ENCODE peak calls at places on chromosomes 16 and 17, in five cellular contexts. One of them, this sample, is unnamed.

GRCh38 chr17:12995896-12996295 is 21.9 kb downstream of the ELAC2 start:
- DNase-seq in naive thymus-derived CD8-positive, alpha-beta T cell: no peak
- DNase-seq in Daoy: no peak
- DNase-seq in EL: no peak
- DNase-seq in NCI-H446: no peak
- DNase-seq in this sample: no peak

GRCh38 chr16:69443809-69444611 is 19.6 kb downstream of the CYB5B start:
- DNase-seq in EL: peak
- DNase-seq in NCI-H446: no peak
- DNase-seq in Daoy: peak
- DNase-seq in naive thymus-derived CD8-positive, alpha-beta T cell: peak
- DNase-seq in this sample: no peak

GRCh38 chr17:56978441-56979090 is 635 bp downstream of the SCPEP1 start:
- DNase-seq in NCI-H446: no peak
- DNase-seq in EL: peak
- DNase-seq in naive thymus-derived CD8-positive, alpha-beta T cell: no peak
- DNase-seq in Daoy: no peak
- DNase-seq in this sample: no peak

GRCh38 chr17:7889166-7889584 is 586 bp downstream of the CHD3 start:
- DNase-seq in EL: peak
- DNase-seq in NCI-H446: peak
- DNase-seq in Daoy: peak
- DNase-seq in naive thymus-derived CD8-positive, alpha-beta T cell: peak
- DNase-seq in this sample: no peak

GRCh38 chr17:65013613-65014391 is 42.7 kb downstream of the GNA13 start:
- DNase-seq in EL: peak
- DNase-seq in Daoy: peak
- DNase-seq in naive thymus-derived CD8-positive, alpha-beta T cell: no peak
- DNase-seq in NCI-H446: no peak
- DNase-seq in this sample: peak

GRCh38 chr17:47316316-47316715 is 7.4 kb upstream of the EFCAB13 start:
- DNase-seq in EL: peak
- DNase-seq in NCI-H446: no peak
- DNase-seq in naive thymus-derived CD8-positive, alpha-beta T cell: no peak
- DNase-seq in Daoy: no peak
- DNase-seq in this sample: no peak

GRCh38 chr16:50201784-50202183 is 48.7 kb downstream of the TENT4B start:
- DNase-seq in Daoy: no peak
- DNase-seq in naive thymus-derived CD8-positive, alpha-beta T cell: no peak
- DNase-seq in NCI-H446: no peak
- DNase-seq in EL: no peak
- DNase-seq in this sample: no peak

GRCh38 chr17:57704448-57704847 is 40.7 kb downstream of the CCDC182 start:
- DNase-seq in NCI-H446: no peak
- DNase-seq in EL: no peak
- DNase-seq in Daoy: no peak
- DNase-seq in naive thymus-derived CD8-positive, alpha-beta T cell: no peak
- DNase-seq in this sample: no peak

GRCh38 chr16:76899767-76900166 is 291.2 kb upstream of the MON1B start:
- DNase-seq in naive thymus-derived CD8-positive, alpha-beta T cell: no peak
- DNase-seq in NCI-H446: no peak
- DNase-seq in Daoy: no peak
- DNase-seq in EL: no peak
- DNase-seq in this sample: no peak

GRCh38 chr17:29784661-29785060 is 145.4 kb downstream of the SSH2 start:
- DNase-seq in NCI-H446: no peak
- DNase-seq in naive thymus-derived CD8-positive, alpha-beta T cell: no peak
- DNase-seq in EL: peak
- DNase-seq in Daoy: no peak
- DNase-seq in this sample: no peak

GRCh38 chr16:74557275-74557674 is 49.6 kb downstream of the GLG1 start:
- DNase-seq in Daoy: no peak
- DNase-seq in naive thymus-derived CD8-positive, alpha-beta T cell: no peak
- DNase-seq in NCI-H446: no peak
- DNase-seq in EL: no peak
- DNase-seq in this sample: no peak

GRCh38 chr17:1112875-1113274 is 66.9 kb downstream of the ABR start:
- DNase-seq in Daoy: no peak
- DNase-seq in EL: no peak
- DNase-seq in NCI-H446: no peak
- DNase-seq in naive thymus-derived CD8-positive, alpha-beta T cell: no peak
- DNase-seq in this sample: no peak

GRCh38 chr17:11999715-12000114 is 2.4 kb upstream of the ZNF18 start:
- DNase-seq in naive thymus-derived CD8-positive, alpha-beta T cell: no peak
- DNase-seq in EL: no peak
- DNase-seq in Daoy: no peak
- DNase-seq in NCI-H446: no peak
- DNase-seq in this sample: no peak

GRCh38 chr17:60154616-60155426 is 5.0 kb downstream of the CA4 start:
- DNase-seq in naive thymus-derived CD8-positive, alpha-beta T cell: no peak
- DNase-seq in EL: peak
- DNase-seq in Daoy: peak
- DNase-seq in NCI-H446: peak
- DNase-seq in this sample: no peak

GRCh38 chr16:11094075-11094593 is 149.8 kb downstream of the CLEC16A start:
- DNase-seq in NCI-H446: no peak
- DNase-seq in EL: peak
- DNase-seq in Daoy: peak
- DNase-seq in naive thymus-derived CD8-positive, alpha-beta T cell: no peak
- DNase-seq in this sample: peak

GRCh38 chr16:25613931-25614330 is 77.8 kb upstream of the HS3ST4 start:
- DNase-seq in naive thymus-derived CD8-positive, alpha-beta T cell: no peak
- DNase-seq in EL: no peak
- DNase-seq in NCI-H446: no peak
- DNase-seq in Daoy: no peak
- DNase-seq in this sample: no peak

GRCh38 chr17:39950871-39951348 is 11.9 kb upstream of the GSDMA start:
- DNase-seq in naive thymus-derived CD8-positive, alpha-beta T cell: no peak
- DNase-seq in Daoy: no peak
- DNase-seq in EL: no peak
- DNase-seq in NCI-H446: no peak
- DNase-seq in this sample: no peak

GRCh38 chr16:2824626-2825025 is 5.5 kb upstream of the ZG16B start:
- DNase-seq in EL: no peak
- DNase-seq in naive thymus-derived CD8-positive, alpha-beta T cell: no peak
- DNase-seq in Daoy: no peak
- DNase-seq in NCI-H446: no peak
- DNase-seq in this sample: no peak

GRCh38 chr16:58904254-58904653 is 170.1 kb upstream of the GOT2 start:
- DNase-seq in EL: peak
- DNase-seq in NCI-H446: no peak
- DNase-seq in Daoy: no peak
- DNase-seq in naive thymus-derived CD8-positive, alpha-beta T cell: no peak
- DNase-seq in this sample: no peak

GRCh38 chr16:49492090-49492801 is 118.6 kb downstream of the C16orf78 start:
- DNase-seq in NCI-H446: no peak
- DNase-seq in Daoy: peak
- DNase-seq in EL: no peak
- DNase-seq in naive thymus-derived CD8-positive, alpha-beta T cell: no peak
- DNase-seq in this sample: peak

This sample was measured in stimulated activated naive CD8-positive, alpha-beta T cell treated with anti-CD3 and anti-CD28 coated beads, Interleukin-15, amount 100 ng/mL, for 72 hours.